ENCODE peak calls at places on chromosomes 13 and 19, in ten cellular contexts. E is stimulated activated CD8-positive, alpha-beta memory T cell treated with anti-CD3 and anti-CD28 coated beads, Interleukin-2, amount 100 ng/mL, for 48 hours; W is stimulated activated CD4-positive, alpha-beta T cell treated with anti-CD3 and anti-CD28 coated beads, TNF-alpha, amount 100 ng/mL, for 48 hours; J is fibroblast of villous mesenchyme; D is SK-N-SH; O is non-pigmented ciliary epithelial cell; A is GM12892; F is HEK293T; V is progenitor cell of endocrine pancreas; G is anterior cingulate cortex. B is an unnamed sample.

GRCh38 chr13:44546164-44546563 is 30.0 kb downstream of the TSC22D1 start:
- DNase-seq in A (no peak), E (no peak), G (no peak), W (no peak), O (no peak), F (no peak), D (no peak), V (no peak), J (no peak), B (no peak)

GRCh38 chr19:16940626-16941025 is 51.8 kb downstream of the F2RL3 start:
- DNase-seq in J (no peak), A (no peak), F (no peak), W (no peak), O (no peak), V (no peak), E (no peak), G (no peak), D (no peak), B (no peak)

GRCh38 chr19:36139120-36139472 is 770 bp upstream of the CAPNS1 start:
- DNase-seq in D (no peak), W (no peak), V (no peak), J (no peak), A (no peak), E (no peak), G (no peak), F (no peak), O (no peak), B (no peak)

GRCh38 chr19:38388310-38389100 is at the start of gene SPRED3:
- DNase-seq in W (no peak), O (no peak), G (peak), J (peak), D (peak), V (peak), F (peak), E (no peak), A (no peak), B (no peak)

GRCh38 chr13:53201454-53202225 is 173.0 kb downstream of the OLFM4 start:
- DNase-seq in F (no peak), W (no peak), D (peak), J (no peak), V (peak), E (no peak), O (no peak), A (no peak), G (peak), B (peak)

GRCh38 chr13:102718746-102719145 is 23.9 kb upstream of the METTL21C start:
- DNase-seq in G (no peak), F (no peak), A (no peak), E (no peak), D (no peak), W (no peak), J (no peak), V (no peak), O (no peak), B (peak)

GRCh38 chr19:8457209-8457608 is 12.4 kb downstream of the HNRNPM start:
- DNase-seq in V (no peak), E (no peak), W (no peak), G (no peak), D (no peak), J (no peak), A (no peak), F (no peak), O (no peak), B (no peak)

GRCh38 chr13:103140001-103140671 is 73.9 kb upstream of the SLC10A2 start:
- DNase-seq in A (no peak), V (no peak), F (peak), G (no peak), J (peak), W (no peak), D (peak), O (no peak), E (no peak), B (peak)

GRCh38 chr13:49093376-49093775 is 117.7 kb downstream of the FNDC3A start:
- DNase-seq in V (no peak), W (no peak), F (no peak), E (no peak), O (no peak), G (no peak), J (no peak), D (no peak), A (no peak), B (no peak)

GRCh38 chr13:26785845-26786630 is 25.5 kb upstream of the GPR12 start:
- DNase-seq in J (no peak), F (no peak), E (peak), O (no peak), V (no peak), A (no peak), G (no peak), D (no peak), W (peak), B (no peak)

GRCh38 chr19:47377801-47378200 is 28.7 kb downstream of the DHX34 start:
- DNase-seq in W (no peak), D (no peak), E (no peak), F (no peak), G (no peak), V (no peak), O (no peak), J (no peak), A (no peak), B (no peak)

GRCh38 chr19:6056801-6057650 is 53.3 kb downstream of the RFX2 start:
- DNase-seq in J (peak), E (no peak), D (no peak), W (no peak), O (peak), F (no peak), A (no peak), G (peak), V (no peak), B (no peak)

GRCh38 chr19:48424694-48425219 is 21.0 kb upstream of the GRWD1 start:
- DNase-seq in F (peak), J (peak), W (no peak), E (no peak), D (no peak), G (no peak), O (no peak), A (no peak), V (no peak), B (peak)